ENCODE peak calls at places on chromosomes 3 and 15, in nine cellular contexts. U is kidney epithelial cell, P is DMS153, E is EL, V is GM12865, Z is NCI-H510A, S is H7, R is dermis blood vessel endothelial cell, W is AG09319. H is an unnamed sample.

GRCh38 chr3:149263856-149264255 is 42.2 kb upstream of the CP start:
- DNase-seq in U (no peak), P (no peak), E (no peak), V (no peak), Z (no peak), S (no peak), R (no peak), W (no peak), H (no peak)

GRCh38 chr15:27327467-27328045 is 356.6 kb downstream of the GABRG3 start:
- DNase-seq in U (no peak), P (no peak), E (no peak), V (no peak), Z (no peak), S (no peak), R (no peak), W (no peak), H (no peak)

GRCh38 chr15:58221591-58222241 is 83.5 kb downstream of the AQP9 start:
- DNase-seq in U (no peak), P (no peak), E (peak), V (peak), Z (no peak), S (peak), R (peak), W (no peak), H (no peak)

GRCh38 chr3:151091685-151092352 is 6.4 kb downstream of the MED12L start:
- DNase-seq in U (no peak), P (no peak), E (no peak), V (peak), Z (no peak), S (no peak), R (no peak), W (no peak), H (no peak)

GRCh38 chr15:77352932-77353331 is 67.0 kb downstream of the PEAK1 start:
- DNase-seq in U (no peak), P (no peak), E (no peak), V (no peak), Z (no peak), S (no peak), R (no peak), W (no peak), H (no peak)

GRCh38 chr3:13217736-13218540 is 144.7 kb upstream of the IQSEC1 start:
- DNase-seq in U (peak), P (no peak), E (peak), V (no peak), Z (no peak), S (no peak), R (no peak), W (no peak), H (peak)

GRCh38 chr15:90592144-90592887 is 62.6 kb downstream of the CRTC3 start:
- DNase-seq in U (peak), P (no peak), E (peak), V (no peak), Z (no peak), S (no peak), R (no peak), W (peak), H (no peak)

GRCh38 chr3:56693750-56694149 is 10.7 kb upstream of the TASOR start:
- DNase-seq in U (no peak), P (no peak), E (no peak), V (no peak), Z (no peak), S (no peak), R (peak), W (no peak), H (no peak)

GRCh38 chr3:71875461-71875947 is 90.6 kb upstream of the PROK2 start:
- DNase-seq in U (peak), P (peak), E (peak), V (peak), Z (peak), S (peak), R (peak), W (peak), H (no peak)

GRCh38 chr3:40237892-40238571 is 71.5 kb upstream of the EIF1B start:
- DNase-seq in U (no peak), P (no peak), E (peak), V (no peak), Z (no peak), S (peak), R (no peak), W (no peak), H (no peak)

GRCh38 chr15:51830279-51830806 is 890 bp downstream of the TMOD3 start:
- DNase-seq in U (no peak), P (no peak), E (peak), V (peak), Z (no peak), S (no peak), R (peak), W (peak), H (no peak)

GRCh38 chr3:43874290-43874689 is 183.6 kb downstream of the ABHD5 start:
- DNase-seq in U (no peak), P (no peak), E (no peak), V (no peak), Z (no peak), S (no peak), R (peak), W (no peak), H (no peak)

GRCh38 chr3:123305192-123305591 is 103.4 kb downstream of the SEC22A start:
- DNase-seq in U (no peak), P (no peak), E (no peak), V (no peak), Z (no peak), S (no peak), R (no peak), W (no peak), H (no peak)

GRCh38 chr15:63915209-63915887 is 81.6 kb upstream of the HERC1 start:
- DNase-seq in U (no peak), P (peak), E (no peak), V (no peak), Z (no peak), S (no peak), R (no peak), W (no peak), H (no peak)

GRCh38 chr3:169094204-169094603 is 569.3 kb downstream of the MECOM start:
- DNase-seq in U (no peak), P (no peak), E (no peak), V (no peak), Z (no peak), S (no peak), R (no peak), W (no peak), H (no peak)

GRCh38 chr15:66047321-66048024 is 178.2 kb downstream of the RAB11A start:
- DNase-seq in U (no peak), P (peak), E (no peak), V (no peak), Z (no peak), S (no peak), R (no peak), W (no peak), H (no peak)

GRCh38 chr3:35829499-35829898 is 190.2 kb downstream of the ARPP21 start:
- DNase-seq in U (no peak), P (peak), E (no peak), V (no peak), Z (no peak), S (no peak), R (no peak), W (no peak), H (peak)

GRCh38 chr3:191329654-191330308 is 545 bp downstream of the UTS2B start:
- DNase-seq in U (no peak), P (peak), E (peak), V (peak), Z (peak), S (peak), R (peak), W (no peak), H (no peak)

GRCh38 chr3:16548721-16549120 is 35.2 kb upstream of the RFTN1 start:
- DNase-seq in U (no peak), P (no peak), E (peak), V (no peak), Z (no peak), S (no peak), R (no peak), W (peak), H (no peak)

GRCh38 chr3:128198313-128198712 is 45.0 kb downstream of the EEFSEC start:
- DNase-seq in U (no peak), P (no peak), E (no peak), V (no peak), Z (no peak), S (no peak), R (no peak), W (no peak), H (no peak)

GRCh38 chr3:106529738-106530137 is 660.9 kb upstream of the CBLB start:
- DNase-seq in U (no peak), P (no peak), E (no peak), V (no peak), Z (no peak), S (no peak), R (no peak), W (no peak), H (no peak)

GRCh38 chr3:141366285-141367037 is 1.8 kb upstream of the ZBTB38 start:
- DNase-seq in U (peak), P (no peak), E (peak), V (no peak), Z (no peak), S (no peak), R (peak), W (peak), H (no peak)

GRCh38 chr3:44960387-44961026 is 15.5 kb downstream of the ZDHHC3 start:
- DNase-seq in U (no peak), P (no peak), E (no peak), V (peak), Z (no peak), S (no peak), R (no peak), W (no peak), H (no peak)

GRCh38 chr15:85764649-85765277 is 30.0 kb downstream of the KLHL25 start:
- DNase-seq in U (no peak), P (no peak), E (peak), V (no peak), Z (no peak), S (peak), R (peak), W (no peak), H (no peak)

GRCh38 chr15:32730677-32731654 is 13.2 kb downstream of the GREM1 start:
- DNase-seq in U (peak), P (peak), E (no peak), V (no peak), Z (no peak), S (peak), R (peak), W (no peak), H (peak)

GRCh38 chr15:31339558-31339895 is 12.9 kb downstream of the KLF13 start:
- DNase-seq in U (no peak), P (no peak), E (no peak), V (no peak), Z (no peak), S (no peak), R (no peak), W (no peak), H (no peak)

GRCh38 chr3:195908439-195909293 is at the start of gene TNK2:
- DNase-seq in U (no peak), P (no peak), E (peak), V (peak), Z (no peak), S (peak), R (no peak), W (no peak), H (no peak)

GRCh38 chr15:39731266-39731665 is 51.4 kb downstream of the FSIP1 start:
- DNase-seq in U (no peak), P (no peak), E (no peak), V (no peak), Z (no peak), S (no peak), R (no peak), W (no peak), H (no peak)

GRCh38 chr3:7682822-7683229 is 818.8 kb upstream of the LMCD1 start:
- DNase-seq in U (peak), P (no peak), E (no peak), V (no peak), Z (no peak), S (no peak), R (peak), W (no peak), H (no peak)

GRCh38 chr3:148861277-148861869 is 3.7 kb upstream of the CPA3 start:
- DNase-seq in U (no peak), P (peak), E (peak), V (peak), Z (no peak), S (peak), R (peak), W (peak), H (peak)

GRCh38 chr3:81554348-81554747 is 207.1 kb downstream of the GBE1 start:
- DNase-seq in U (no peak), P (no peak), E (peak), V (peak), Z (no peak), S (no peak), R (no peak), W (no peak), H (peak)

GRCh38 chr3:55013145-55013544 is 85.3 kb upstream of the LRTM1 start:
- DNase-seq in U (no peak), P (no peak), E (no peak), V (no peak), Z (no peak), S (no peak), R (no peak), W (no peak), H (peak)